ENCODE peak calls at places on chromosomes 7 and 10, in four cellular contexts. R, N, E and U are unnamed samples.
A peak's percentile ranks its signal among the peaks of the same experiment; 100 is the strongest.

GRCh38 chr7:99004781-99005500 is 126.6 kb downstream of the TRRAP start:
- DNase-seq in N (no peak), E (no peak), R (no peak), U (no peak)

GRCh38 chr7:69177941-69178494 is 420.3 kb upstream of the AUTS2 start:
- DNase-seq in E (no peak), N (no peak), R (no peak), U (no peak)

GRCh38 chr7:1943933-1944618 is 274.0 kb downstream of the ELFN1 start:
- DNase-seq in N (no peak), E (no peak), R (no peak), U (no peak)

GRCh38 chr10:97034301-97034700 is 151.5 kb downstream of the SLIT1 start:
- DNase-seq in E (no peak), R (no peak), N (no peak), U (no peak)

GRCh38 chr7:70183278-70183677 is 585.0 kb downstream of the AUTS2 start:
- DNase-seq in N (peak; percentile 11), R (no peak), E (no peak), U (no peak)

GRCh38 chr10:122056431-122057094 is 67.6 kb downstream of the TACC2 start:
- DNase-seq in N (peak; percentile 63), E (peak; percentile 51), R (peak; percentile 54), U (no peak)

GRCh38 chr7:31251441-31251840 is 89.1 kb downstream of the NEUROD6 start:
- DNase-seq in E (no peak), N (no peak), R (no peak), U (no peak)

GRCh38 chr10:102431452-102432124 is 786 bp downstream of the CUEDC2 start:
- DNase-seq in R (no peak), E (no peak), N (no peak), U (no peak)

GRCh38 chr10:51804861-51805260 is 105.5 kb upstream of the CSTF2T start:
- DNase-seq in N (no peak), R (no peak), E (no peak), U (no peak)

GRCh38 chr10:101126684-101127628 is 4.1 kb upstream of the TLX1 start:
- DNase-seq in R (no peak), N (no peak), E (no peak), U (no peak)
- TF ChIP-seq POLR2AphosphoS5 in R (no peak), N (no peak), E (no peak), U (no peak)

GRCh38 chr7:12062062-12062461 is 149.0 kb upstream of the TMEM106B start:
- DNase-seq in N (no peak), E (no peak), R (no peak), U (no peak)
- TF ChIP-seq CTCF in N (no peak), E (no peak), R (no peak), U (no peak)

DNA sequence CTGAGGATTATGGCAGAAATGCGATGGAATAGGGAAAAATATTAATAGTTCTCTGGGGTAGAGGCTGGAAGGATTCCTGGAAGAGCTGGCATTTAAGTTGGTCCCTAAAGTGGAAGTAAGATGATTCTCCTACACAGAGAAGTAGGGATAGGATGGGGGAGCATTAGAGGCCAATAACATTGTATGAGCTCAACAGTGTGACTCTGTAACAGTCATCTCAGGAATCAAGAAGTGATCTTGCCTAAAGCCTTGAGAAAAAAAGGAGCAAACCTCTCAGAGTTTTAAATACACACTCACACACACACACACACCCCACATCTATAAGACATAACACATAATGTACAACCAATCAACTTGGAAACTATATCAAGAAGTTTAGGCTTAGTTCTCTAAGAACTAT is 117.7 kb upstream of the CDK1 start:
- DNase-seq in N (no peak), R (no peak), E (no peak), U (no peak)
- H3K27ac ChIP-seq in N (no peak overlapping the region), R (no peak overlapping the region), E (no peak overlapping the region), U (no peak overlapping the region)

DNA sequence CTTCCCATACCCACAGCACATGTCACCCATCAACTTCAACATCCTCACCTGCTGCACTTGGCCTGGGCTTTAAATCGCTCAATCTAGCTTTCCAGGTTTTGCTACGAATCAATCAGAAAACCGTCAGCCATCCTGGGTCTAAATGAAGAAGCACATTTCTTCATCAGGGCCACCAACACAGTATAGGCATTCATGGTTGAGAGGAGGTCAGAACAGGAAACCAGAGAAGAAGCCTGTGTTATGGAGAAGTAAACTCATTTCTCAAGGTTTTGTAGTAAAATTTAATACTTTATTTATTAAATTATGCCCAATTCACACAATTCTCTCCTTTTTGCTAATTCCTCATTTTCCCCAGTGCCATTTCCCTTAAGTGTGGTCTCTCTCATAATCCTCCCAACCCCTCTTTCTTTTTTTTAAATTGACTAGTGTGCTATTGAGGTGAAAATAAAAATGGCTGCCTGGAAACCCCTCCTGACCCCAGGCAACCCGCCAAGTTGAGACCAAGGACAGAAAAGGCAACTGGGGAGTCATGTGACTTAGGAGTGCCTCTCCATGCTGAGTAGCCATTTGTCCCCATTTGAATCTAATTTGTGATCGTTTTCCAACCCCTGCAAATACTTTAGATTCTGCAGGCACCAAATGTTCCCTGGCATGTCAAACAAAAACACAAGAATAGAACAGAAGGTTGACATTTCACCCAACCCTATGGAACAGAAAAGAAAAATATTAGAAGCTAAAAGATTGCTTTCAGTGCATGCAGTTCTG is 181.1 kb upstream of the NAMPT start:
- DNase-seq in R (no peak), E (peak; percentile 68), N (no peak), U (no peak)
- TF ChIP-seq POLR2AphosphoS5 in R (no peak), E (peak; percentile 35), N (no peak), U (no peak)

GRCh38 chr10:130933008-130933390 is 378.5 kb downstream of the TCERG1L start:
- DNase-seq in R (no peak), E (no peak), N (no peak), U (no peak)

GRCh38 chr10:130935051-130935450 is 376.5 kb downstream of the TCERG1L start:
- DNase-seq in N (no peak), E (no peak), R (no peak), U (no peak)

GRCh38 chr10:130935897-130936550 is 375.5 kb downstream of the TCERG1L start:
- DNase-seq in E (no peak), R (no peak), N (no peak), U (peak; percentile 52)

GRCh38 chr10:130932326-130933007 is 379.1 kb downstream of the TCERG1L start:
- DNase-seq in N (no peak), R (no peak), E (no peak), U (no peak)

GRCh38 chr10:130934333-130935035 is 377.0 kb downstream of the TCERG1L start:
- DNase-seq in N (no peak), E (no peak), R (no peak), U (no peak)
- TF ChIP-seq CTCF in N (no peak), E (no peak), R (no peak), U (no peak)